ENCODE peak calls at places on chromosome 13, in four cellular contexts. One of them, this sample, is unnamed. For H3K4me1, the result is how much of the 10 kb centered on the place peaks cover.

GRCh38 chr13:25493930-25494707 is 122.3 kb downstream of the ATP8A2 start:
- DNase-seq in trophoblast cell: no peak
- DNase-seq in H1: no peak
- DNase-seq in neuronal stem cell: no peak
- DNase-seq in this sample: no peak

GRCh38 chr13:34034411-34034810 is 216.5 kb downstream of the RFC3 start:
- DNase-seq in neuronal stem cell: no peak
- DNase-seq in H1: no peak
- DNase-seq in trophoblast cell: no peak
- DNase-seq in this sample: no peak

GRCh38 chr13:114116734-114117133 is 15.7 kb downstream of the RASA3 start:
- DNase-seq in neuronal stem cell: no peak
- DNase-seq in trophoblast cell: no peak
- DNase-seq in H1: no peak
- DNase-seq in this sample: no peak

GRCh38 chr13:33235564-33235963 is 50.0 kb downstream of the STARD13 start:
- DNase-seq in H1: no peak
- DNase-seq in trophoblast cell: no peak
- DNase-seq in neuronal stem cell: no peak
- DNase-seq in this sample: no peak

GRCh38 chr13:66513728-66514127 is 716.4 kb downstream of the PCDH9 start:
- DNase-seq in H1: no peak
- DNase-seq in neuronal stem cell: no peak
- DNase-seq in trophoblast cell: no peak
- DNase-seq in this sample: peak

GRCh38 chr13:95644611-95645052 is at the start of gene DZIP1:
- DNase-seq in neuronal stem cell: peak
- DNase-seq in trophoblast cell: peak
- DNase-seq in H1: no peak
- DNase-seq in this sample: peak

GRCh38 chr13:32334676-32335075 is 19.4 kb downstream of the BRCA2 start:
- DNase-seq in trophoblast cell: no peak
- DNase-seq in H1: no peak
- DNase-seq in neuronal stem cell: no peak
- DNase-seq in this sample: peak

GRCh38 chr13:24050292-24050711 is 110.2 kb upstream of the SPATA13 start:
- DNase-seq in H1: no peak
- DNase-seq in neuronal stem cell: no peak
- DNase-seq in trophoblast cell: no peak
- DNase-seq in this sample: peak

GRCh38 chr13:74136089-74136658 is 2.0 kb upstream of the KLF12 start:
- DNase-seq in H1: no peak
- DNase-seq in neuronal stem cell: no peak
- DNase-seq in trophoblast cell: no peak
- DNase-seq in this sample: peak

GRCh38 chr13:90171649-90172048 is 1175.8 kb upstream of the MIR17HG start:
- DNase-seq in H1: no peak
- DNase-seq in trophoblast cell: no peak
- DNase-seq in neuronal stem cell: no peak
- DNase-seq in this sample: no peak

GRCh38 chr13:109998808-109999528 is 212.6 kb upstream of the IRS2 start:
- DNase-seq in neuronal stem cell: no peak
- DNase-seq in trophoblast cell: peak
- DNase-seq in H1: no peak
- DNase-seq in this sample: peak

GRCh38 chr13:23678768-23679167 is 108.6 kb downstream of the TNFRSF19 start:
- DNase-seq in H1: no peak
- DNase-seq in trophoblast cell: no peak
- DNase-seq in neuronal stem cell: no peak
- DNase-seq in this sample: no peak

GRCh38 chr13:95354156-95354555 is 52.9 kb upstream of the ABCC4 start:
- DNase-seq in neuronal stem cell: no peak
- DNase-seq in H1: no peak
- DNase-seq in trophoblast cell: no peak
- DNase-seq in this sample: no peak

GRCh38 chr13:30787747-30788535 is 52.6 kb downstream of the ALOX5AP start:
- DNase-seq in trophoblast cell: no peak
- DNase-seq in H1: no peak
- DNase-seq in neuronal stem cell: no peak
- DNase-seq in this sample: no peak

GRCh38 chr13:101695870-101696516 is 243.5 kb downstream of the ITGBL1 start:
- DNase-seq in H1: no peak
- DNase-seq in neuronal stem cell: no peak
- DNase-seq in trophoblast cell: no peak
- DNase-seq in this sample: no peak

GRCh38 chr13:53405616-53406015 is 377.0 kb downstream of the OLFM4 start:
- DNase-seq in neuronal stem cell: peak
- DNase-seq in H1: peak
- DNase-seq in trophoblast cell: no peak
- DNase-seq in this sample: no peak

GRCh38 chr13:113164492-113164891 is 6.0 kb downstream of the PROZ start:
- DNase-seq in neuronal stem cell: no peak
- DNase-seq in trophoblast cell: no peak
- DNase-seq in H1: no peak
- DNase-seq in this sample: no peak

GRCh38 chr13:102620512-102620911 is 23.7 kb downstream of the TPP2 start:
- DNase-seq in H1: no peak
- DNase-seq in trophoblast cell: no peak
- DNase-seq in neuronal stem cell: no peak
- DNase-seq in this sample: no peak

GRCh38 chr13:102817241-102817640 is 18.3 kb downstream of the BIVM start:
- DNase-seq in neuronal stem cell: no peak
- DNase-seq in H1: no peak
- DNase-seq in trophoblast cell: no peak
- DNase-seq in this sample: no peak

GRCh38 chr13:89763011-89763410 is 1584.5 kb upstream of the MIR17HG start:
- DNase-seq in H1: no peak
- DNase-seq in neuronal stem cell: no peak
- DNase-seq in trophoblast cell: no peak
- DNase-seq in this sample: no peak

GRCh38 chr13:31824705-31825512 is 85.6 kb downstream of the RXFP2 start:
- DNase-seq in trophoblast cell: no peak
- DNase-seq in neuronal stem cell: no peak
- DNase-seq in H1: no peak
- DNase-seq in this sample: peak

GRCh38 chr13:110156186-110157065 is 150.5 kb downstream of the COL4A1 start:
- DNase-seq in H1: no peak
- DNase-seq in trophoblast cell: no peak
- DNase-seq in neuronal stem cell: no peak
- DNase-seq in this sample: peak

GRCh38 chr13:27057817-27058216 is 113.8 kb downstream of the USP12 start:
- DNase-seq in trophoblast cell: no peak
- DNase-seq in neuronal stem cell: no peak
- DNase-seq in H1: no peak
- DNase-seq in this sample: no peak

GRCh38 chr13:110528911-110529310 is 32.6 kb downstream of the RAB20 start:
- DNase-seq in trophoblast cell: no peak
- DNase-seq in neuronal stem cell: no peak
- DNase-seq in H1: no peak
- DNase-seq in this sample: no peak

GRCh38 chr13:104593251-104593576 is 1527.0 kb upstream of the SLC10A2 start:
- DNase-seq in trophoblast cell: no peak
- DNase-seq in H1: no peak
- DNase-seq in neuronal stem cell: no peak
- DNase-seq in this sample: no peak

GRCh38 chr13:97179501-97179900 is 42.6 kb upstream of the MBNL2 start:
- DNase-seq in trophoblast cell: peak
- DNase-seq in H1: no peak
- DNase-seq in neuronal stem cell: no peak
- DNase-seq in this sample: no peak
- H3K4me1 ChIP-seq in trophoblast cell: under half
- H3K4me1 ChIP-seq in H1: under half
- H3K4me1 ChIP-seq in neuronal stem cell: under half
- H3K4me1 ChIP-seq in this sample: under half

GRCh38 chr13:37386276-37386675 is 212.3 kb downstream of the POSTN start:
- DNase-seq in H1: no peak
- DNase-seq in neuronal stem cell: no peak
- DNase-seq in trophoblast cell: peak
- DNase-seq in this sample: no peak
- H3K23ac ChIP-seq in H1: no peak
- H3K23ac ChIP-seq in neuronal stem cell: no peak
- H3K23ac ChIP-seq in trophoblast cell: no peak
- H3K23ac ChIP-seq in this sample: no peak

GRCh38 chr13:28754698-28755545 is 36.2 kb upstream of the SLC46A3 start:
- DNase-seq in H1: peak
- DNase-seq in neuronal stem cell: no peak
- DNase-seq in trophoblast cell: no peak
- DNase-seq in this sample: peak

GRCh38 chr13:28751210-28751935 is 32.6 kb upstream of the SLC46A3 start:
- DNase-seq in H1: no peak
- DNase-seq in trophoblast cell: peak
- DNase-seq in neuronal stem cell: no peak
- DNase-seq in this sample: no peak

GRCh38 chr13:28755546-28755870 is 36.7 kb upstream of the SLC46A3 start:
- DNase-seq in trophoblast cell: no peak
- DNase-seq in H1: no peak
- DNase-seq in neuronal stem cell: no peak
- DNase-seq in this sample: no peak

GRCh38 chr13:28753208-28753892 is 34.6 kb upstream of the SLC46A3 start:
- DNase-seq in trophoblast cell: peak
- DNase-seq in H1: peak
- DNase-seq in neuronal stem cell: no peak
- DNase-seq in this sample: peak

GRCh38 chr13:28753946-28754345 is 35.2 kb upstream of the SLC46A3 start:
- DNase-seq in trophoblast cell: peak
- DNase-seq in H1: peak
- DNase-seq in neuronal stem cell: no peak
- DNase-seq in this sample: no peak
- H2BK12ac ChIP-seq in trophoblast cell: peak
- H2BK12ac ChIP-seq in H1: peak
- H2BK12ac ChIP-seq in neuronal stem cell: no peak
- H2BK12ac ChIP-seq in this sample: peak

DNA sequence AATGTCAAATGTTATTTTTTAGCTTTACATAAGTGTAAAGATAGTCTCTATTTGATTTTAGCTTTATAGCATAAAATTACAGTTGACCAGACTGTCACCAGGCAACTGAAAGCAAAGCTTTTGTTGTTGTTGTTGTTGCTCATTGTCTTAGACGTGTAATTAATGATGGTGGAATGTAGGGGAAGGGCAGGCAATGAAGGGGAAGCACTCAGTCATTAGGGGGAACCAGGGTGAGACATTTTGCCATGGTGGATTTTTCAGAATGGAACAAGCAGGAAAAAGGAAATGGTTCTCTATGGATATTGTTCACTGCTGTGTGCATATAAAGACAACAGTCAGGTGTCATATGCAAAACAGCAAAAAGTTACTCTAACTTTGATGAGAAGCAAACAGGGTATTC is 110.2 kb downstream of the LRCH1 start:
- DNase-seq in neuronal stem cell: no peak
- DNase-seq in trophoblast cell: no peak
- DNase-seq in H1: no peak
- DNase-seq in this sample: peak
- H3K4me1 ChIP-seq in neuronal stem cell: under half
- H3K4me1 ChIP-seq in trophoblast cell: under half
- H3K4me1 ChIP-seq in H1: under half
- H3K4me1 ChIP-seq in this sample: under half

DNA sequence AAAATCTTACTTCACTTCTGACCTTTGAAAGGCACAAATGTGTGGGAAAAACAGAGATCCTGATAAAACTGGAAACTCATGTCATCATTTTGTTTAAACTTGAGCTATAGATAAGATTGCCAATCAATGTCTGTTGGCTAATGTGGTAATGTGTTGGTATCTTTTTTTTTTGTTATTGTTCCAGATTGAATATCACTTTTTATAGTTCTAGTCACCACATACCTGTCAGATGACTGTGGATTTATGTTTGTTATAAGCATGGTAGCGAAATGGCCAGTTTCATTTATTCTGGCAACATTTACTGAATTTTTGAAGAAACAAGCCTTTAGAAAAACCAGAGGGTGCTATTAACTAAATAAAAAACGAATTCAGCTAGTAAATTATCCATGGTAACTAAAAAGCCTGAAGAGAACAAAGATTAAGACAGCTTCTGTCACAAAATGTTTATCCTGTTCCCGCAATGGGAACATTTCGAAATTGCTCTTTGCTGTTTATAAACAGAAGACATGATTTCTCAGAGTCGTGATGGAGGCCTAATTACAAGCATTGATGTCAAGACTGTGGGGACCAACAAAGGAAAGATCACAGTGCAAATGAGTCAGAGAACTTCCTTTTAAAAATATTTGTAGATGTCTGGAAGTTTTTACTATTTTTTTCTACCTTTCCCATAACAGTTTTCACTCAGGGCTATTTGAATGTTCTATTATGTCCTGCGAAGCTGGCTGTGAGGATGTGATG is 82.9 kb upstream of the POSTN start:
- DNase-seq in H1: no peak
- DNase-seq in trophoblast cell: no peak
- DNase-seq in neuronal stem cell: no peak
- DNase-seq in this sample: peak
- H3K23ac ChIP-seq in H1: no peak
- H3K23ac ChIP-seq in trophoblast cell: no peak
- H3K23ac ChIP-seq in neuronal stem cell: no peak
- H3K23ac ChIP-seq in this sample: no peak

GRCh38 chr13:71624641-71625040 is 242.4 kb downstream of the DACH1 start:
- DNase-seq in trophoblast cell: no peak
- DNase-seq in H1: no peak
- DNase-seq in neuronal stem cell: peak
- DNase-seq in this sample: peak
- H2BK12ac ChIP-seq in trophoblast cell: no peak
- H2BK12ac ChIP-seq in H1: no peak
- H2BK12ac ChIP-seq in neuronal stem cell: no peak
- H2BK12ac ChIP-seq in this sample: no peak

DNA sequence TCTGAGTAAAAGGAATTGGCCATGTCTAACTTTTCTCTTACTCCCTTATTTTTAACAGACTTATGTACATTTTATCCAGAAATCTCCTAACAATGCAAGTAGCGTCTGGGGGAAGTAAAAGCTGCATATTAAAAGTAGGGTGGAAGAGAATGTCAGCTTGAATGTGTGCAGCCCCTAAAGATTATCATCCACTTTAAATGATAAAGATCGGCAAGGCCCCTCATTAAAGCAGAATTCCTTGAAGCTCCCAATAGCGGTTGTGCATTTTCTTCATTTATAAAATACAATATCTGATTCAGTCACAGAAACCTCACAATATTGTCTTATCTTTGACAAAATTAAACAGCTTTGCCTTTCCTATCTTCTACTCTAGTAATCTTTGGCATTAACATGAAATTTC is 184.6 kb downstream of the LHFPL6 start:
- DNase-seq in neuronal stem cell: no peak
- DNase-seq in H1: no peak
- DNase-seq in trophoblast cell: no peak
- DNase-seq in this sample: no peak
- H3K4me1 ChIP-seq in neuronal stem cell: under half
- H3K4me1 ChIP-seq in H1: under half
- H3K4me1 ChIP-seq in trophoblast cell: under half
- H3K4me1 ChIP-seq in this sample: under half